ENCODE peak calls at places on chromosomes 7 and 10, in four cellular contexts. R is psoas muscle, Q is PC-9, J is BJ. E is an unnamed sample.

GRCh38 chr10:110535958-110536891 is 31.3 kb upstream of the SMC3 start:
- DNase-seq in R (no peak), Q (peak), J (no peak), E (peak)

GRCh38 chr7:68833442-68833841 is 764.8 kb upstream of the AUTS2 start:
- DNase-seq in R (no peak), Q (no peak), J (no peak), E (no peak)

GRCh38 chr7:120979765-120980499 is 8.6 kb upstream of the CPED1 start:
- DNase-seq in R (no peak), Q (no peak), J (no peak), E (no peak)

GRCh38 chr7:13411641-13412040 is 577.8 kb downstream of the ETV1 start:
- DNase-seq in R (no peak), Q (no peak), J (no peak), E (no peak)

GRCh38 chr7:110856704-110857103 is 234.2 kb upstream of the LRRN3 start:
- DNase-seq in R (no peak), Q (no peak), J (no peak), E (peak)

GRCh38 chr7:12911053-12911452 is 223.6 kb downstream of the ARL4A start:
- DNase-seq in R (no peak), Q (no peak), J (no peak), E (no peak)

GRCh38 chr10:125084191-125085186 is 75.9 kb downstream of the CTBP2 start:
- DNase-seq in R (peak), Q (peak), J (peak), E (no peak)

GRCh38 chr7:23938937-23939552 is 229.0 kb downstream of the STK31 start:
- DNase-seq in R (no peak), Q (peak), J (no peak), E (no peak)

GRCh38 chr7:157470017-157470322 is 133.2 kb downstream of the DNAJB6 start:
- DNase-seq in R (no peak), Q (no peak), J (no peak), E (no peak)

GRCh38 chr7:151494569-151495284 is 25.0 kb downstream of the RHEB start:
- DNase-seq in R (no peak), Q (peak), J (no peak), E (no peak)

GRCh38 chr10:28668363-28669226 is 8.7 kb upstream of the BAMBI start:
- DNase-seq in R (peak), Q (no peak), J (no peak), E (no peak)

GRCh38 chr10:33643042-33643441 is 308.6 kb upstream of the NRP1 start:
- DNase-seq in R (no peak), Q (no peak), J (peak), E (peak)

GRCh38 chr10:11595395-11595692 is 16.1 kb downstream of the USP6NL start:
- DNase-seq in R (no peak), Q (no peak), J (no peak), E (no peak)

GRCh38 chr7:46754135-46754730 is 827.7 kb downstream of the TNS3 start:
- DNase-seq in R (no peak), Q (no peak), J (peak), E (no peak)

GRCh38 chr7:108455833-108456677 is at the start of gene NRCAM:
- DNase-seq in R (peak), Q (peak), J (no peak), E (no peak)

GRCh38 chr7:106813705-106814305 is 51.3 kb upstream of the PIK3CG start:
- DNase-seq in R (no peak), Q (no peak), J (no peak), E (no peak)

GRCh38 chr7:153532321-153532720 is 519.9 kb upstream of the DPP6 start:
- DNase-seq in R (no peak), Q (no peak), J (no peak), E (no peak)

GRCh38 chr7:40983106-40983505 is 719.8 kb downstream of the INHBA start:
- DNase-seq in R (no peak), Q (no peak), J (no peak), E (no peak)

GRCh38 chr7:116097365-116098009 is 66.9 kb upstream of the TFEC start:
- DNase-seq in R (no peak), Q (peak), J (peak), E (peak)

GRCh38 chr7:95950698-95951097 is 178.3 kb downstream of the DYNC1I1 start:
- DNase-seq in R (no peak), Q (no peak), J (no peak), E (no peak)

GRCh38 chr10:128579902-128580301 is 453.7 kb upstream of the MKI67 start:
- DNase-seq in R (no peak), Q (no peak), J (no peak), E (no peak)

GRCh38 chr10:13003781-13004180 is 2.3 kb upstream of the CCDC3 start:
- DNase-seq in R (no peak), Q (no peak), J (no peak), E (no peak)

GRCh38 chr10:25952857-25953256 is 18.8 kb downstream of the MYO3A start:
- DNase-seq in R (no peak), Q (no peak), J (no peak), E (no peak)

GRCh38 chr10:113927440-113927839 is 73.0 kb downstream of the NHLRC2 start:
- DNase-seq in R (no peak), Q (peak), J (no peak), E (no peak)

GRCh38 chr10:103676851-103677417 is 178.4 kb downstream of the SH3PXD2A start:
- DNase-seq in R (peak), Q (no peak), J (peak), E (no peak)

GRCh38 chr7:139490130-139490529 is 6.7 kb upstream of the KLRG2 start:
- DNase-seq in R (no peak), Q (no peak), J (no peak), E (peak)

GRCh38 chr7:151172273-151173141 is 5.0 kb upstream of the GBX1 start:
- DNase-seq in R (peak), Q (peak), J (peak), E (no peak)

GRCh38 chr7:140229591-140230516 is 53.1 kb upstream of the KDM7A start:
- DNase-seq in R (no peak), Q (no peak), J (no peak), E (no peak)

GRCh38 chr7:70189261-70189660 is 591.0 kb downstream of the AUTS2 start:
- DNase-seq in R (no peak), Q (no peak), J (no peak), E (no peak)

GRCh38 chr10:14740684-14741247 is 33.9 kb downstream of the FAM107B start:
- DNase-seq in R (no peak), Q (no peak), J (no peak), E (no peak)

GRCh38 chr7:117044664-117045063 is 91.4 kb downstream of the ST7 start:
- DNase-seq in R (no peak), Q (no peak), J (no peak), E (no peak)

GRCh38 chr10:106741131-106741530 is 423.4 kb downstream of the SORCS1 start:
- DNase-seq in R (no peak), Q (no peak), J (no peak), E (no peak)

GRCh38 chr7:67731704-67732103 is 735.1 kb downstream of the TYW1 start:
- DNase-seq in R (no peak), Q (no peak), J (no peak), E (no peak)

GRCh38 chr7:47170516-47170915 is 411.4 kb downstream of the TNS3 start:
- DNase-seq in R (no peak), Q (no peak), J (no peak), E (no peak)

GRCh38 chr7:31080112-31080511 is 28.0 kb downstream of the ADCYAP1R1 start:
- DNase-seq in R (no peak), Q (no peak), J (no peak), E (no peak)

GRCh38 chr10:33476757-33477273 is 142.3 kb upstream of the NRP1 start:
- DNase-seq in R (no peak), Q (no peak), J (no peak), E (no peak)

GRCh38 chr7:137642467-137642866 is 204.3 kb downstream of the DGKI start:
- DNase-seq in R (no peak), Q (peak), J (peak), E (no peak)

GRCh38 chr10:120112809-120113208 is 220.3 kb downstream of the SEC23IP start:
- DNase-seq in R (no peak), Q (no peak), J (no peak), E (no peak)

GRCh38 chr10:1356349-1356748 is 300.2 kb downstream of the WDR37 start:
- DNase-seq in R (no peak), Q (no peak), J (no peak), E (no peak)

GRCh38 chr7:28044825-28045224 is 135.8 kb downstream of the JAZF1 start:
- DNase-seq in R (no peak), Q (no peak), J (no peak), E (no peak)
- TF ChIP-seq CTCF in R (no peak), Q (no peak), J (no peak), E (no peak)

GRCh38 chr10:126256864-126257263 is 131.4 kb downstream of the ADAM12 start:
- DNase-seq in R (no peak), Q (no peak), J (no peak), E (no peak)
- TF ChIP-seq CTCF in R (no peak), Q (no peak), J (no peak), E (no peak)

GRCh38 chr7:125661-126060 is 66.7 kb upstream of the FAM20C start:
- DNase-seq in R (no peak), Q (no peak), J (no peak), E (no peak)

GRCh38 chr7:125061-125471 is 67.3 kb upstream of the FAM20C start:
- DNase-seq in R (no peak), Q (no peak), J (no peak), E (no peak)

GRCh38 chr7:123237-123636 is 69.1 kb upstream of the FAM20C start:
- DNase-seq in R (no peak), Q (no peak), J (no peak), E (no peak)

GRCh38 chr7:126368-126767 is 66.0 kb upstream of the FAM20C start:
- DNase-seq in R (no peak), Q (no peak), J (no peak), E (no peak)

DNA sequence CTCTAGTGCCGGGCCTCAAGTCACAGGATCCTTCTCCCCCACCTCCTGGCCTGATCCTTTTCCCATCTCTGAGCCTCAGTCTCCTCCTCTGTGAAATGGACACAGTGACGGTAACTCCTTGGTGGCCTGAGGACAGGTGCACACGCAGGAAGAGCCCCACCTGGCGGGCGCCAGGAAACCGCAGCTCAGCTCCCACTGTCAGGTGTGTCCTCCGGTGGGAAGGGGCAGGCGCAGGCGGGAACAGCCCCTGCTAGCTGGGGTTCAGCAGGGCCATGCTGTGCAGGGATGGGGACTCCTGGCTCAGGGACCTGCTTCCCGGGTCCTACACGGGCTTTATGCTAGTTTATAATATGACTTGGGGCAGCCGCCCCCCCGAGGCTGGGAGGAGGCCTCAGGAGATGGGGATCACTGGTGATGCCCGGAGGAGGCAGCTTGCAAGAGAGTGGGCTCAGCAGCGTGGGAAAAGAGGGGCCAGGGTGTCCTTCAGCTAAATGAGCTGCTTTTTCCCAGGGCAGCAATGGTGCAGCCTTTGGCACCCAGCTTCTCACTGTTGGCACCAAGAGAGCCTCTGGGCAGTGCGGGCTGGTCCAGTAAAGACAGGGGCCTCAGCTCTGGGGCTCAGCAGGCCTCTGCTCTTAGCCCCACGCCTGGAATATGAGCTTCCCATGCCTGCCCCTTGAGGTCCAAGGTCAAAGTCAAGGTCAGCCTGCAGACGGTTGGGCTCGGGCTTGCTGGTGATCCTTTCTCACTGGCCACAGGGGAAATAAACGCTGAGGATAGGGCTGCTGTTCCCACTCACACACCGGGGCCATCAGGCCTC is 68.0 kb upstream of the FAM20C start:
- DNase-seq in R (no peak), Q (no peak), J (no peak), E (no peak)
- TF ChIP-seq CTCF in R (no peak), Q (peak), J (no peak), E (no peak)

DNA sequence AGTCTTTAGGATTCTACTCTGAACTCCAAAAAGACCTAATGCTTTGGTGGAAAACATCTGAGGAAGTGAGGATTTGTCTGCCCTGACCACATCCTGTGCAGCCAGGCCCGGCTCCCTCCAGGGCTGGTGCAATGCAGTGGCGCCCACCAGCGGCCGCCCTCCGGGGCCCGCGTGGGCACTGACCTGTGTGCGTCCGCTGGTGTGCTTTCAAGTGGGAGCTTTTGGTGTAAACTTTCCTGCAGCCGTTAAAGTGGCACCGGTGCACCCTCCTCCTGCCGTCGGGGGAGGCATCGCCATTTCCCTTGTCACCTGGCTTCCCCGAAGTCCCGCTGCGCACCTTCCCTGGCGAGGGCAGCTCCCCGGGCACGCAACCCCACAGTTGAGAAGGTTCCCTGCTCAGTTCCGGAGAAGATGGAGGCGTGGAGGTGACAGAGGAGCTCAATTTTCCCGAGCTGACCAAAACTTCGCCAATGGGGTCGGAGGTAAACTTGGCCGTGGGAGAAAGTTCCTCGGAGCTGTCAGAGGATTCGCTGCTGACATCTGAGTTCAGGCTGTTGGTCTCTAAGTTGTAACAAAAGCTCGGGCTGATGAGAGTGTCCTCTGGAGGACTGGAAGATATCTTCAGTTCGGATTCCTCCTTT is 3.4 kb downstream of the KLF6 start:
- DNase-seq in R (peak), Q (no peak), J (no peak), E (no peak)
- TF ChIP-seq CTCF in R (peak), Q (peak), J (peak), E (peak)

GRCh38 chr7:98249106-98249505 is 2.9 kb downstream of the TECPR1 start:
- DNase-seq in R (no peak), Q (no peak), J (no peak), E (no peak)

GRCh38 chr7:98252655-98253054 is 623 bp upstream of the TECPR1 start:
- DNase-seq in R (no peak), Q (no peak), J (no peak), E (no peak)

GRCh38 chr7:98251844-98252639 is at the start of gene TECPR1:
- DNase-seq in R (peak), Q (peak), J (peak), E (peak)

GRCh38 chr7:98251251-98251843 is 685 bp downstream of the TECPR1 start:
- DNase-seq in R (peak), Q (peak), J (no peak), E (no peak)

DNA sequence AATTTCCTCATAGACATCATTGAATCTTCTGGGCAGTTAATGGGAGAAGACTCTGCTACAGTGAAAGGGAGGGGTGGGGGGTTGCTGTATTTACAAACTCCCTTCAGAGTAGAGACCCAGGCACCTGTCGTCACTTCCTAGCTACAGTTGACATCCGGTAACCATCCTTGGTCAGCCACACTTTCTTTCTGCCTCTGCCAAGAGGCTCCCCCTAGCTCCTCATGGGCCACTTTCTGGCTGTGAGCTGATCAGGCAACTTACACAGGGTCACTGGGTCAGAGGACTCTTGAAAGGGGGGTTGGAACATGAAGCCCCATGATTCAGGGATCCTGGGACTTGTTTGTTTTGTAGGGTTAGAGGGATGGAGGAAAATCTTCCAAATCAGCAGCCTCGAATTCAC is 1.2 kb downstream of the TECPR1 start:
- DNase-seq in R (no peak), Q (peak), J (no peak), E (no peak)
- TF ChIP-seq CTCF in R (no peak), Q (no peak), J (no peak), E (no peak)

GRCh38 chr10:69948261-69948660 is 104.4 kb upstream of the MACROH2A2 start:
- DNase-seq in R (no peak), Q (no peak), J (no peak), E (no peak)
- TF ChIP-seq CTCF in R (no peak), Q (no peak), J (no peak), E (no peak)

GRCh38 chr7:285731-286130 is 4.2 kb upstream of the FOXL3 start:
- DNase-seq in R (no peak), Q (no peak), J (no peak), E (no peak)

GRCh38 chr7:288671-289101 is 1.3 kb upstream of the FOXL3 start:
- DNase-seq in R (no peak), Q (no peak), J (no peak), E (no peak)

GRCh38 chr7:289209-289755 is 688 bp upstream of the FOXL3 start:
- DNase-seq in R (no peak), Q (no peak), J (no peak), E (no peak)

GRCh38 chr7:284762-285722 is 4.9 kb upstream of the FOXL3 start:
- DNase-seq in R (no peak), Q (no peak), J (no peak), E (no peak)

DNA sequence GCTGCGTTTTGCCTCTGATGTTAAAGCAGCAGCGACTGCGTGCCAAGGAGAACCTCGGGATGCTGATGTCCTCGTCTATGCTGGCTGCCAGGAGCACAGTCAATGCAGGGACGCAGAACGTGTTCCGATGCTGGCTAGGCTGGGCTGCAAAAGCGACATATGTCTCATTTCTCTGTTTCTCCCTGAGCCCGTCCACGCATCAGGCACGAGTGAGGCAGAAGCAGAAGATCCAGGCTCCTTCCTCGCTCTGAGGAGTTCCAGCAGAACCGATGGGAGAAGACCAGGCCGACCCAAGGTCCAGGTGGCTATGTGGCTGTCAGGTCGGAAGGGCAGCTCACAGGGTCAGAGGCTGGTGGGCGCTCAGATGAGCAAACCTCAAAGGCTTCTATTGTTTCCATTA is 3.7 kb upstream of the FOXL3 start:
- DNase-seq in R (no peak), Q (no peak), J (no peak), E (no peak)
- TF ChIP-seq CTCF in R (no peak), Q (no peak), J (no peak), E (no peak)